ENCODE peak calls at places on chromosome 12, in five cellular contexts. W is right cardiac atrium, D is left lung, Z is heart left ventricle, R is breast epithelium. J is an unnamed sample.

GRCh38 chr12:79988368-79988767 is 53.5 kb upstream of the PPP1R12A start:
- DNase-seq in W (no peak), D (no peak), Z (no peak), R (no peak), J (no peak)

GRCh38 chr12:42824327-42824726 is 234.8 kb upstream of the PRICKLE1 start:
- DNase-seq in W (no peak), D (no peak), Z (no peak), R (no peak), J (no peak)

GRCh38 chr12:58470266-58471010 is 449.9 kb downstream of the LRIG3 start:
- DNase-seq in W (no peak), D (no peak), Z (no peak), R (no peak), J (no peak)

GRCh38 chr12:29223431-29223830 is 74.4 kb downstream of the FAR2 start:
- DNase-seq in W (no peak), D (no peak), Z (no peak), R (no peak), J (no peak)

GRCh38 chr12:113040722-113041168 is 15.8 kb upstream of the DTX1 start:
- DNase-seq in W (peak; percentile 88), D (peak; percentile 86), Z (peak; percentile 76), R (no peak), J (peak; percentile 96)

GRCh38 chr12:22518067-22518719 is 26.1 kb downstream of the C2CD5 start:
- DNase-seq in W (peak; percentile 15), D (no peak), Z (no peak), R (peak; percentile 27), J (no peak)

GRCh38 chr12:73973486-73973885 is 564.1 kb upstream of the ATXN7L3B start:
- DNase-seq in W (no peak), D (no peak), Z (no peak), R (no peak), J (no peak)

GRCh38 chr12:16828891-16829290 is 222.9 kb upstream of the LMO3 start:
- DNase-seq in W (no peak), D (no peak), Z (no peak), R (no peak), J (no peak)

GRCh38 chr12:89789862-89790261 is 81.2 kb upstream of the ATP2B1 start:
- DNase-seq in W (no peak), D (no peak), Z (no peak), R (no peak), J (no peak)

GRCh38 chr12:54042970-54043744 is 10.3 kb downstream of the HOXC5 start:
- DNase-seq in W (no peak), D (no peak), Z (no peak), R (no peak), J (no peak)

GRCh38 chr12:32501835-32502333 is 102.5 kb downstream of the FGD4 start:
- DNase-seq in W (no peak), D (no peak), Z (no peak), R (no peak), J (no peak)

GRCh38 chr12:104576980-104577925 is 120.5 kb downstream of the CHST11 start:
- DNase-seq in W (no peak), D (no peak), Z (no peak), R (no peak), J (no peak)

GRCh38 chr12:15435597-15435996 is 113.3 kb downstream of the PTPRO start:
- DNase-seq in W (no peak), D (no peak), Z (no peak), R (no peak), J (no peak)

GRCh38 chr12:130501821-130502220 is 164.1 kb downstream of the PIWIL1 start:
- DNase-seq in W (no peak), D (no peak), Z (no peak), R (no peak), J (no peak)

DNA sequence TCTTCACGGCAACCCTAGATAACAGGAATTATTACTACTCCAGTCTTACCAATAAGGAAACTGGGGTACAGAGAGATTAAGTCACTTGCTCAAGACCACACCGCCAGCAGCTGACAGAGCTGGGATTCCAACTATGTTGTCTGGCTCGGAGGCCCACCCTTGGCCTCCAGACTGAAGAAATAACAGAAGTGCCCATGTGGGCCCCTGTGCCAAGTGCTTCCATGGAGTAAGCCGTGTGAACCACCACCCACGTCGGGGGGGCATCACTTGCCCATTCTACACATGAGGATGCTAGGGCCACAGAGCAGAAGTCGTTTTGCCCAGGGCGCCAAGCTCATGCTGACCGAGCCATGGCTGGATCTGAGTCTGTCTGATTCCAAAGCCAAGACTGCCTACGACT is 926 bp upstream of the CMKLR1 start:
- DNase-seq in W (peak; percentile 54), D (no peak), Z (no peak), R (no peak), J (no peak)
- H3K4me3 ChIP-seq in W (no peak overlapping the region), D (no peak overlapping the region), Z (no peak overlapping the region), R (no peak overlapping the region), J (no peak overlapping the region)

DNA sequence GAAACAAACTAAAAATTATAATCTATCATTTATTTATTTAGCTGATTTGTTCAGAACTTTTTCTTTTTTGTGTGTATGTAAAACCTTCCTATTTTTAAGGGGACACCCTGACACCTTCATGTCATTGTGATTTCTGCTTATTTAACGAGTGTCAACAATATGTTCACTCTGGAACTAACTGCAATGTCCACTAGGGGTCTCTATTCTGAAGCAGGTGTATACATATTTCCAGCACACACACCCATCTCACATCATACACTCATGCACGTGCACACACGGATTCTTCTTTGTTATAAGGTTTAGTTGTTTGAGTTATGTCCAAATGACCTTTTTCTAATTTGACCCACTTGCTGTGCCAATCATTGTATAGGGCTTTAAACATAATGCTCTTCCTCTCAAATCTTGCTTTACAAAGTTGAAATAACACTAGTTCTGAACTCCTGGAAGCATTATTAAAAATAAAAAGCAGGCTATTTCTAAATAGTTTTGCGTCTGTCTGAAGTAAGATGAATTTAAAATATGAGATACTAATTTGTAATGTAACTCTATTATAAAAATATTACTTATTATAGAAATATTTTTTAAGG is 15.5 kb downstream of the E2F7 start:
- DNase-seq in W (no peak), D (no peak), Z (no peak), R (no peak), J (peak; percentile 56)
- H3K9me3 ChIP-seq in W (no peaks in the 10 kb centered on the region), D (no peaks in the 10 kb centered on the region), Z (no peaks in the 10 kb centered on the region), R (no peaks in the 10 kb centered on the region), J (no peaks in the 10 kb centered on the region)

GRCh38 chr12:47085815-47086252 is 6.1 kb upstream of the AMIGO2 start:
- DNase-seq in W (no peak), D (no peak), Z (no peak), R (no peak), J (no peak)
- H3K4me3 ChIP-seq in W (no peak overlapping the region), D (no peak overlapping the region), Z (no peak overlapping the region), R (no peak overlapping the region), J (no peak overlapping the region)

GRCh38 chr12:133190176-133190575 is 8.9 kb downstream of the ZNF268 start:
- DNase-seq in W (no peak), D (no peak), Z (no peak), R (no peak), J (no peak)
- H3K9me3 ChIP-seq in W (peaks cover 37% of the 10 kb centered on the region), D (peaks cover 100% of the 10 kb centered on the region), Z (peaks cover 99% of the 10 kb centered on the region), R (peaks cover 100% of the 10 kb centered on the region), J (peaks cover 58% of the 10 kb centered on the region)

DNA sequence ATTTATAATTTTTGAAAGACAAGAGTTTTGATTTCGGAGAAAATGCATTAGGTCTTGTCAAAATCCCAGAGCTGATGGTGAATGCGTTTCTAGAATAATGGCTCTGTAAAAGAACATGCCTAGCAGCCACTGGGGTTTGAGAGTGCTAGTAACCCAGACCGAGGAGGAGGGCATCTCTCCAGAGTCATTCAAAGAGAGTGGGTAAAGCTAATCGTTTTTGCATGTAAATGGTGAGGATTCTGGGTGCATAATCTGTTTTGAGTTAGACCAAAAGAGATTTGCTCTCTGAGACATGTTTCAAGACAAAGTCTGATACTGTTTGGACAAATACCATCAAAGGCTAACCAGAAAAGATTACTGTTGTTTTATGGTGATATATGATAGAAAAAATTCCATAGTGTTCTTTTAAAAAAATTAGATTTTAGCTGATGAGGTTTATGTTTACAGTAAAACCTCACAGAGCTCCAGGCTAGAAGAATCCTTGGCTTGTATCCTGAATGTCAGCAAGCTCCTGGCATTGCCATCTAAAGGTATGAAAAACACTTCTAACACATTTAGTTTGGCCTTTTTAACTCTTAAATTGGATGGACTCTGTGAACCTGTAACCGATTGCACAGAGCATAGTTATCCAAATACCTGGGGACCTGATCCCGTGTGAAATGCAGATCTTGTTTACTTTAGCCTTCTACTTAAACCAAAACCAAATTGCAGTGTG is 240.9 kb upstream of the DCN start:
- DNase-seq in W (no peak), D (no peak), Z (no peak), R (no peak), J (no peak)
- H3K4me3 ChIP-seq in W (no peak overlapping the region), D (no peak overlapping the region), Z (no peak overlapping the region), R (no peak overlapping the region), J (peak overlapping the region; percentile 32)

GRCh38 chr12:132533584-132533958 is 43.6 kb downstream of the FBRSL1 start:
- DNase-seq in W (no peak), D (no peak), Z (no peak), R (no peak), J (no peak)
- H3K9me3 ChIP-seq in W (no peaks in the 10 kb centered on the region), D (no peaks in the 10 kb centered on the region), Z (no peaks in the 10 kb centered on the region), R (no peaks in the 10 kb centered on the region), J (no peaks in the 10 kb centered on the region)

GRCh38 chr12:6957741-6958608 is 6.8 kb downstream of the PTPN6 start:
- DNase-seq in W (no peak), D (peak; percentile 65), Z (no peak), R (no peak), J (no peak)

GRCh38 chr12:6959376-6960290 is 8.5 kb downstream of the PTPN6 start:
- DNase-seq in W (no peak), D (peak; percentile 80), Z (no peak), R (no peak), J (no peak)

GRCh38 chr12:6957151-6957701 is 6.1 kb downstream of the PTPN6 start:
- DNase-seq in W (no peak), D (peak; percentile 55), Z (no peak), R (no peak), J (no peak)

GRCh38 chr12:6960291-6961277 is 9.4 kb downstream of the PTPN6 start:
- DNase-seq in W (no peak), D (no peak), Z (no peak), R (no peak), J (no peak)

DNA sequence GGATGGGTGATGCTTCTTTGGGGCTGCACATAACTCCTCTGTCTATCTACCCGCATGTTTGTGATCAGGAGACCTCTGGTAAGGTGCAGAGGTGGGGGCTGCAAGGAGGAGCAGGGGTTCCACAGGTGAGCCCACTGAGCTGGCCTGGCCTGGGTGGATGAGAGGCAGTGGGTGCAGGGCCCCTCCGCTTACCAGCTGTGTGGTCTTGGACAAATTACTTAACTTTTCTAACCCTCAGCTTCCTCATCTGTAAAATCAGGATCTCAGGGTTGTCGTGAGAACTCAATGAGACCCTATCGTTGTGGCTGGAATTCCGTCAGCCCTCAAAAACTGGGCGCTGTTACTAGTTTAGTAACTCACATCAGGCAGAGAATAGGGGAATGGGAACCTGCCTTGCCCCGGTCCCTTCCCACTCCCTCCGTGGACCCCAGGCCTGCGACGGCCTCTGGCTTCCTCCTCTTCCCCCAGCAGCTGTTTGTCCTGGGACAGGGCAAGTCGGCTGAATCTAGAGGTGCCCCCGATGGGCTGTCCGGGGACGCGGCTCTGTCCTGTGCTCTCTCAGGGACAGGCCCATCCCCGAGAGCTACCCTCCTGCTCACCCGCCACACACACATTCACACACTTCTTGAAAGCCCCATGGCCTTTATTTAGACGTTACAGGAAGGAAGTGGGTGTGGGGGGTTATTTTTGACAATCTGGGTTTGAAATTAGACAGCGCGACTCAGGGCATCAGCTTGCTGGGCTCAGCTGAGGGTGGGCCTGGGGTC is 7.6 kb downstream of the PTPN6 start:
- DNase-seq in W (no peak), D (peak; percentile 80), Z (no peak), R (no peak), J (no peak)
- H3K4me3 ChIP-seq in W (no peak overlapping the region), D (peak overlapping the region; percentile 29), Z (no peak overlapping the region), R (no peak overlapping the region), J (no peak overlapping the region)